ENCODE peak calls at places on chromosomes 2 and 18, in five cellular contexts. V, A, K, B and W are unnamed samples.

GRCh38 chr2:11746376-11746806 is at the start of gene LPIN1:
- DNase-seq in A (peak), V (peak), K (peak), B (peak), W (peak)

GRCh38 chr2:72415256-72415655 is 267.6 kb upstream of the CYP26B1 start:
- DNase-seq in B (no peak), K (no peak), A (peak), V (no peak), W (peak)

GRCh38 chr2:5093056-5093455 is 599.1 kb upstream of the SOX11 start:
- DNase-seq in V (no peak), B (no peak), A (no peak), K (no peak), W (peak)

GRCh38 chr2:215843579-215843978 is 169.8 kb downstream of the MREG start:
- DNase-seq in K (no peak), B (peak), A (peak), V (no peak), W (peak)

GRCh38 chr2:154945977-154946376 is 247.5 kb downstream of the KCNJ3 start:
- DNase-seq in K (no peak), A (no peak), V (no peak), B (no peak), W (no peak)

GRCh38 chr2:98487806-98488189 is 43.1 kb downstream of the INPP4A start:
- DNase-seq in A (peak), B (no peak), V (no peak), K (peak), W (peak)

GRCh38 chr18:75208836-75209128 is 157 bp downstream of the PTGR3 start:
- DNase-seq in A (no peak), B (no peak), V (no peak), K (peak), W (no peak)

GRCh38 chr18:44521673-44522032 is 159.0 kb upstream of the SETBP1 start:
- DNase-seq in B (peak), A (no peak), V (no peak), K (no peak), W (peak)

GRCh38 chr2:162916286-162916801 is 77.8 kb upstream of the KCNH7 start:
- DNase-seq in V (no peak), A (no peak), K (no peak), B (no peak), W (no peak)

GRCh38 chr2:95296036-95296435 is 1.1 kb upstream of the KCNIP3 start:
- DNase-seq in K (no peak), A (no peak), V (peak), B (no peak), W (no peak)

GRCh38 chr2:122341007-122341406 is 585.6 kb downstream of the TSN start:
- DNase-seq in B (peak), V (no peak), K (no peak), A (peak), W (peak)

GRCh38 chr2:240405133-240405532 is 30.3 kb upstream of the GPC1 start:
- DNase-seq in A (no peak), V (no peak), K (no peak), B (no peak), W (no peak)

GRCh38 chr2:10253596-10254372 is 48.9 kb upstream of the HPCAL1 start:
- DNase-seq in A (no peak), K (no peak), B (no peak), V (no peak), W (no peak)